ENCODE peak calls at places on chromosomes 13 and 19, in four cellular contexts. C is stomach, G is HCT116, W is tibial nerve. X is an unnamed sample.
A peak's percentile ranks its signal among the peaks of the same experiment; 100 is the strongest.

GRCh38 chr13:94710081-94710809 is 2.1 kb downstream of the SOX21 start:
- DNase-seq in C (no peak), G (no peak), W (no peak), X (no peak)

GRCh38 chr13:34265016-34265692 is 447.2 kb downstream of the RFC3 start:
- DNase-seq in C (no peak), G (no peak), W (no peak), X (no peak)

GRCh38 chr19:49502866-49503581 is 6.8 kb downstream of the RPS11 start:
- DNase-seq in C (peak; percentile 51), G (peak; percentile 54), W (peak; percentile 48), X (no peak)

GRCh38 chr19:19643158-19644053 is at the start of gene GMIP:
- DNase-seq in C (peak; percentile 88), G (peak; percentile 36), W (peak; percentile 69), X (peak; percentile 64)

GRCh38 chr13:49220856-49221614 is 897 bp downstream of the MLNR start:
- DNase-seq in C (no peak), G (no peak), W (no peak), X (no peak)

GRCh38 chr13:30971575-30971974 is 39.1 kb downstream of the TEX26 start:
- DNase-seq in C (no peak), G (no peak), W (no peak), X (no peak)

GRCh38 chr13:93862259-93862658 is 617.2 kb downstream of the DCT start:
- DNase-seq in C (no peak), G (no peak), W (no peak), X (no peak)

GRCh38 chr13:71492346-71492871 is 374.6 kb downstream of the DACH1 start:
- DNase-seq in C (no peak), G (no peak), W (no peak), X (no peak)

GRCh38 chr19:54572696-54573311 is 786 bp upstream of the LILRA2 start:
- DNase-seq in C (no peak), G (no peak), W (peak; percentile 13), X (no peak)

GRCh38 chr19:18364826-18365528 is 21.0 kb upstream of the GDF15 start:
- DNase-seq in C (peak; percentile 92), G (peak; percentile 96), W (peak; percentile 75), X (peak; percentile 90)

GRCh38 chr13:113349491-113349890 is 14.4 kb downstream of the GRTP1 start:
- DNase-seq in C (no peak), G (no peak), W (no peak), X (no peak)

GRCh38 chr13:113349050-113349449 is 14.9 kb downstream of the GRTP1 start:
- DNase-seq in C (no peak), G (no peak), W (no peak), X (no peak)

GRCh38 chr13:113350065-113350937 is 13.6 kb downstream of the GRTP1 start:
- DNase-seq in C (no peak), G (no peak), W (no peak), X (no peak)

GRCh38 chr13:113350938-113351335 is 13.0 kb downstream of the GRTP1 start:
- DNase-seq in C (no peak), G (no peak), W (no peak), X (no peak)

GRCh38 chr13:113348591-113348990 is 15.3 kb downstream of the GRTP1 start:
- DNase-seq in C (no peak), G (no peak), W (no peak), X (no peak)
- H3K36me3 ChIP-seq in C (peaks cover 5% of the 10 kb centered on the region), G (peaks cover 21% of the 10 kb centered on the region), W (peaks cover 63% of the 10 kb centered on the region), X (no peaks in the 10 kb centered on the region)

GRCh38 chr19:57437931-57438330 is 2.8 kb downstream of the ZNF749 start:
- DNase-seq in C (no peak), G (no peak), W (no peak), X (no peak)

GRCh38 chr19:57438925-57439324 is 3.8 kb downstream of the ZNF749 start:
- DNase-seq in C (no peak), G (no peak), W (no peak), X (no peak)

GRCh38 chr19:57435062-57435978 is at the start of gene ZNF749:
- DNase-seq in C (peak; percentile 98), G (peak; percentile 96), W (peak; percentile 100), X (peak; percentile 97)

GRCh38 chr19:57434386-57435061 is 601 bp upstream of the ZNF749 start:
- DNase-seq in C (no peak), G (no peak), W (no peak), X (no peak)

DNA sequence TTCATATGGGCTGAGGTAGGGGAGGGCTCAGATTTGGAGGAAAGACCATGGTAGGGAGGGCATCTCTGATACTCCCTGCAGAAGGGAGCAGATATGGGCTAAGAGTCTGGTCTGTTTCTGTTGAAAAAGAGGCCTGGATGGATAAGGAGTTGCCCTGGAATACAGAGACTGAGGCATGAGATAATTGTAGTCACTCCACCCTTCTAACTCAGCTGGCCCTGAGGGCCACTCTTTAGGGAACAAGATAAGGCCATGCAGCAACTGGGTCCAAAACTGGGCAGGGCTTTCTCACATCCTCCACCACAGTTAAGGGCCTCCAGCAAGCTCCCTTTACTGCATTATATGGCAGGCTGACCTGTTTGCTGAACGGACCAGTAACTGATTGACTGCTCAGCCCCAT is 1.3 kb downstream of the ZNF749 start:
- DNase-seq in C (no peak), G (no peak), W (no peak), X (no peak)
- H3K4me3 ChIP-seq in C (no peak overlapping the region), G (peak overlapping the region; percentile 90), W (no peak overlapping the region), X (peak overlapping the region; percentile 85)

GRCh38 chr19:29842471-29843179 is 30.8 kb downstream of the CCNE1 start:
- DNase-seq in C (no peak), G (no peak), W (no peak), X (no peak)

GRCh38 chr19:29845576-29846176 is 33.9 kb downstream of the CCNE1 start:
- DNase-seq in C (no peak), G (no peak), W (no peak), X (no peak)

GRCh38 chr19:29843180-29844051 is 31.6 kb downstream of the CCNE1 start:
- DNase-seq in C (no peak), G (no peak), W (peak; percentile 6), X (no peak)

GRCh38 chr19:29841559-29842367 is 30.0 kb downstream of the CCNE1 start:
- DNase-seq in C (no peak), G (peak; percentile 78), W (no peak), X (no peak)

DNA sequence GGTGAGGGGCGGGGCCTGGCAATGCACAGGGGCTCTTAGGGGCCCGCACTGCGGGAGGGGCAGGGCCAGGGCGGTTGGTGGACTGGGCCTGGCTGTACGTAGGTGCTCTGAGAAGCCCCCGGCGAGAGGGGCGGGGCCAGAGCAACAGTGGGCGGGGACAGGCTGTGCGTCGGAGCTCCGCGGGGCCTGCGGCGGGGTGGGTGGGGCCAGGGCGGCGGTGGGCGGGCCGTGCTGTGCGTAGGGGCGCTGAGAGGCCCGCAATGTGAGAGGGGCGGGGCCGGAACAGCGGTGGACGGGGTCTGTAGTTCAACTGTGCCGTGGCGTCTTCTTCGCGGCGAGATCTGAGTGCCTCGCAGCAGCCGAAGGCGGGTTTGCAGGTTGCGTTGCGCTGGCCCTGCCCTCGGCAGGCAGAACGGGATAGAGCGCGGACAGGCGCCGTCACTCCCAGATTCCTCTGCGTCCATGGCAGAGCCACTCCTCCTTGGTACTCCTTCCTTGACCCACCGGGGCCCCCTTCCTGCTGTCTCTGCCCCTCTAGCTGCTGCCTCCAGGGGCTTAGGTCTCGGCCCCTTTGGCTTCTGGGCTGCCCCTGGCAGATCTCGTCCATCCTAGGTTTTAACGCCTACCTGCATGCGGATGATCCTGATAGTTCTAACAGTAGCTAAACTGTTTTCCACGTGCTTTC is 33.2 kb downstream of the CCNE1 start:
- DNase-seq in C (peak; percentile 94), G (peak; percentile 83), W (peak; percentile 85), X (peak; percentile 91)
- TF ChIP-seq POLR2A in C (no peak), G (peak; percentile 4), W (peak; percentile 42), X (no peak)

GRCh38 chr19:1582201-1582600 is 10.5 kb downstream of the MBD3 start:
- DNase-seq in C (no peak), G (no peak), W (no peak), X (no peak)
- H3K36me3 ChIP-seq in C (peaks cover 58% of the 10 kb centered on the region), G (peaks cover 11% of the 10 kb centered on the region), W (peaks cover 77% of the 10 kb centered on the region), X (no peaks in the 10 kb centered on the region)